ENCODE peak calls at places on chromosome 11, in five cellular contexts. O is trophoblast cell, M is IMR-90, W is mesenchymal stem cell, K is H1. N is an unnamed sample.

GRCh38 chr11:65132988-65133700 is 1.2 kb downstream of the SYVN1 start:
- DNase-seq in O (peak; percentile 53), M (no peak), W (peak; percentile 17), K (no peak), N (no peak)

GRCh38 chr11:133118563-133119303 is 413.6 kb downstream of the OPCML start:
- DNase-seq in O (no peak), M (no peak), W (no peak), K (no peak), N (no peak)

GRCh38 chr11:27421819-27422494 is 50.6 kb downstream of the LGR4 start:
- DNase-seq in O (no peak), M (no peak), W (no peak), K (no peak), N (no peak)

GRCh38 chr11:18223937-18224387 is 12.6 kb downstream of the SAA4 start:
- DNase-seq in O (no peak), M (no peak), W (no peak), K (no peak), N (no peak)

GRCh38 chr11:134908583-134908982 is 496.5 kb upstream of the B3GAT1 start:
- DNase-seq in O (no peak), M (no peak), W (no peak), K (no peak), N (no peak)

GRCh38 chr11:69949327-69949726 is 128.8 kb upstream of the ANO1 start:
- DNase-seq in O (peak; percentile 76), M (peak; percentile 95), W (peak; percentile 94), K (no peak), N (no peak)

GRCh38 chr11:6559375-6559774 is 44.0 kb downstream of the RRP8 start:
- DNase-seq in O (no peak), M (no peak), W (no peak), K (no peak), N (no peak)

GRCh38 chr11:132405728-132406127 is 1035.3 kb downstream of the NTM start:
- DNase-seq in O (no peak), M (no peak), W (no peak), K (peak; percentile 62), N (no peak)

GRCh38 chr11:76629133-76629852 is 41.3 kb downstream of the LRRC32 start:
- DNase-seq in O (peak; percentile 86), M (peak; percentile 75), W (peak; percentile 87), K (no peak), N (no peak)

GRCh38 chr11:17514476-17514875 is 29.7 kb downstream of the USH1C start:
- DNase-seq in O (no peak), M (no peak), W (no peak), K (no peak), N (no peak)

GRCh38 chr11:118241191-118242098 is 10.7 kb downstream of the MPZL3 start:
- DNase-seq in O (peak; percentile 34), M (no peak), W (peak; percentile 10), K (no peak), N (no peak)

GRCh38 chr11:28245131-28245530 is 136.9 kb downstream of the METTL15 start:
- DNase-seq in O (peak; percentile 3), M (peak; percentile 16), W (no peak), K (no peak), N (no peak)

GRCh38 chr11:68014157-68014965 is 4.2 kb downstream of the ALDH3B1 start:
- DNase-seq in O (peak; percentile 53), M (peak; percentile 87), W (peak; percentile 73), K (no peak), N (no peak)

GRCh38 chr11:71244116-71244815 is 8.1 kb downstream of the SHANK2 start:
- DNase-seq in O (no peak), M (peak; percentile 36), W (peak; percentile 90), K (no peak), N (no peak)

GRCh38 chr11:69807416-69807815 is 11.8 kb downstream of the FGF3 start:
- DNase-seq in O (peak; percentile 48), M (no peak), W (no peak), K (no peak), N (no peak)

GRCh38 chr11:26992031-26992541 is 1.8 kb upstream of the FIBIN start:
- DNase-seq in O (no peak), M (peak; percentile 93), W (peak; percentile 90), K (no peak), N (no peak)

GRCh38 chr11:2750101-2750509 is 50.3 kb upstream of the KCNQ1OT1 start:
- DNase-seq in O (peak; percentile 88), M (no peak), W (no peak), K (no peak), N (no peak)

GRCh38 chr11:3182462-3182852 is 17.3 kb upstream of the OSBPL5 start:
- DNase-seq in O (no peak), M (no peak), W (no peak), K (no peak), N (no peak)

GRCh38 chr11:12677131-12677530 is 2.9 kb downstream of the TEAD1 start:
- DNase-seq in O (no peak), M (no peak), W (peak; percentile 53), K (no peak), N (no peak)

GRCh38 chr11:123356539-123356938 is 73.5 kb upstream of the GRAMD1B start:
- DNase-seq in O (peak; percentile 22), M (no peak), W (no peak), K (no peak), N (no peak)

GRCh38 chr11:59898652-59899051 is 20.1 kb downstream of the OOSP3 start:
- DNase-seq in O (no peak), M (no peak), W (peak; percentile 78), K (no peak), N (no peak)
- H4K91ac ChIP-seq in O (no peak overlapping the region), M (no peak overlapping the region), W (no peak overlapping the region), K (no peak overlapping the region), N (no peak overlapping the region)

DNA sequence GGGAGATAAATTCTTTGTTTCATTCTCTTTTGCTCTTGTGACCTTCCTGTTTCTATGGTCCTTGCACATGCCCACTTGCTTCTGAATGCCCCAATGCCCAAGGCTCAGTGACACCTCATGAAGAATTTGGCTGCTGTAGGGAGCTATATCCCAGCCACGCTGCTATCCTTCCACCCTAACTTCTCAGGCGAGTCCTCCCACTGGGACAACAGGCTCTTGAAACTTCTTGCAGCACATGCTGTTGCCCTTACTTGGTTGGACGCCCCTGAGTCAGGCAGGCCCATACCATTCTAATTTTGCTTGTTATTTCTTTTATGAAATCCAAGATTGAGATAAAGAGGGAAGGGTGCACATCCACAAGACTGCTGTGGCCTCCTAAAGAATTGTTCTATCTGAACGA is 57.6 kb upstream of the BLID start:
- DNase-seq in O (no peak), M (no peak), W (no peak), K (no peak), N (no peak)
- H3K4me3 ChIP-seq in O (no peak overlapping the region), M (no peak overlapping the region), W (peak overlapping the region; percentile 40), K (no peak overlapping the region), N (no peak overlapping the region)

GRCh38 chr11:108221401-108221800 is 1.0 kb downstream of the NPAT start:
- DNase-seq in O (no peak), M (peak; percentile 45), W (peak; percentile 48), K (no peak), N (no peak)

GRCh38 chr11:108222686-108223448 is at the start of gene ATM:
- DNase-seq in O (peak; percentile 100), M (peak; percentile 99), W (peak; percentile 99), K (peak; percentile 98), N (peak; percentile 99)

GRCh38 chr11:108223449-108224149 is 732 bp downstream of the ATM start:
- DNase-seq in O (no peak), M (peak; percentile 22), W (no peak), K (no peak), N (no peak)

GRCh38 chr11:108220721-108221346 is 1.6 kb downstream of the NPAT start:
- DNase-seq in O (no peak), M (no peak), W (peak; percentile 30), K (no peak), N (no peak)

GRCh38 chr11:108221981-108222685 is at the start of gene NPAT:
- DNase-seq in O (no peak), M (no peak), W (no peak), K (no peak), N (no peak)
- H4K91ac ChIP-seq in O (peak within 1 kb of the TSS; percentile 91), M (peak within 1 kb of the TSS; percentile 95), W (peak within 1 kb of the TSS; percentile 98), K (peak within 1 kb of the TSS; percentile 97), N (peak within 1 kb of the TSS; percentile 49)

GRCh38 chr11:129750343-129751292 is 65.0 kb upstream of the TMEM45B start:
- DNase-seq in O (peak; percentile 70), M (peak; percentile 67), W (peak; percentile 57), K (peak; percentile 23), N (peak; percentile 81)
- H3K4me3 ChIP-seq in O (no peak overlapping the region), M (no peak overlapping the region), W (peak overlapping the region; percentile 61), K (peak overlapping the region; percentile 32), N (peak overlapping the region; percentile 40)

DNA sequence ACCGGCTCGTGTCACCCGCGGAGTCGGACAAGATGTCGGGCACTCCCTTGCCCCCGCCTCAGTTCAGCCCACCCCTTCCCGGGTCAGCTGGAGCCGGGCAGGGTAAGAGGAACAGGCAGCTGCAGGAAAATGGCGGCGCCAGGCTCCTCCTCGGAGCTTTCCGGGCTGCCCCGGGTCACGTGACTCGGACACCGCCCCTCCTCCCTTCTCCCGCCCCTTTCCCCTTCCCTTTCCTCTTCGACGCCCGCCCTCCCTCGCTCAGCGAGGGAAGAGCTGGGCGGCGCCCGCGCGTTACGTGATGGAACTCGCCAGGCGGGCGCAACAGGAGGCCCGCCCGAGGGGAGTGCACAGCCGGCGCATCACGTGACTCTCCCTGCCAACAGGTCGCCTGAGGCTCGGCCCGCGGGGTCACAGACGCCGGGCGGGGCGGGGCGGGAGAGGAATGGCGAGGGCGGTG is at the start of gene PICALM:
- DNase-seq in O (peak; percentile 99), M (peak; percentile 99), W (peak; percentile 99), K (peak; percentile 97), N (peak; percentile 97)
- H4K91ac ChIP-seq in O (peak within 1 kb of the TSS; percentile 99), M (peak within 1 kb of the TSS; percentile 97), W (peak within 1 kb of the TSS; percentile 94), K (peak within 1 kb of the TSS; percentile 81), N (no peak within 1 kb of the TSS)

GRCh38 chr11:10072142-10072541 is 221.9 kb downstream of the SBF2 start:
- DNase-seq in O (no peak), M (peak; percentile 92), W (peak; percentile 24), K (no peak), N (no peak)
- H3K4me3 ChIP-seq in O (no peak overlapping the region), M (no peak overlapping the region), W (no peak overlapping the region), K (no peak overlapping the region), N (no peak overlapping the region)

GRCh38 chr11:83855237-83855636 is 569.1 kb upstream of the CCDC90B start:
- DNase-seq in O (no peak), M (no peak), W (no peak), K (no peak), N (no peak)
- H4K91ac ChIP-seq in O (no peak overlapping the region), M (no peak overlapping the region), W (no peak overlapping the region), K (no peak overlapping the region), N (no peak overlapping the region)